ENCODE peak calls at places on chromosomes 5 and 9, in nine cellular contexts. E, R, D, U, T, C, I, Y and G are unnamed samples.

GRCh38 chr9:124812401-124813016 is 35.6 kb downstream of the OLFML2A start:
- DNase-seq in E (peak), R (peak), D (no peak), U (no peak), T (peak), C (no peak), I (peak), Y (no peak), G (no peak)

GRCh38 chr9:122007837-122008236 is 85.3 kb downstream of the TTLL11 start:
- DNase-seq in E (no peak), R (no peak), D (no peak), U (no peak), T (no peak), C (no peak), I (no peak), Y (no peak), G (no peak)

GRCh38 chr5:115349001-115349817 is 52.8 kb upstream of the CCDC112 start:
- DNase-seq in E (peak), R (peak), D (no peak), U (no peak), T (peak), C (no peak), I (peak), Y (no peak), G (no peak)

GRCh38 chr9:116980582-116980981 is 293.5 kb downstream of the TRIM32 start:
- DNase-seq in E (no peak), R (no peak), D (no peak), U (no peak), T (no peak), C (no peak), I (no peak), Y (no peak), G (no peak)

GRCh38 chr5:149940941-149941644 is 3.5 kb downstream of the PDE6A start:
- DNase-seq in E (no peak), R (no peak), D (no peak), U (no peak), T (no peak), C (no peak), I (no peak), Y (no peak), G (no peak)

GRCh38 chr9:6109571-6109970 is 94.1 kb upstream of the RANBP6 start:
- DNase-seq in E (no peak), R (no peak), D (no peak), U (no peak), T (no peak), C (no peak), I (no peak), Y (no peak), G (no peak)

GRCh38 chr5:107361945-107362344 is 308.8 kb downstream of the EFNA5 start:
- DNase-seq in E (no peak), R (no peak), D (no peak), U (no peak), T (no peak), C (no peak), I (no peak), Y (no peak), G (no peak)

GRCh38 chr5:154236011-154236410 is 45.5 kb downstream of the GALNT10 start:
- DNase-seq in E (no peak), R (no peak), D (no peak), U (no peak), T (no peak), C (no peak), I (no peak), Y (no peak), G (no peak)

GRCh38 chr9:136021171-136021890 is 60.2 kb upstream of the UBAC1 start:
- DNase-seq in E (no peak), R (no peak), D (no peak), U (no peak), T (no peak), C (no peak), I (no peak), Y (no peak), G (no peak)

GRCh38 chr9:16275795-16276624 is 594.5 kb downstream of the BNC2 start:
- DNase-seq in E (peak), R (no peak), D (no peak), U (no peak), T (no peak), C (no peak), I (no peak), Y (no peak), G (no peak)

GRCh38 chr5:41057231-41057630 is 13.9 kb downstream of the MROH2B start:
- DNase-seq in E (no peak), R (no peak), D (no peak), U (no peak), T (no peak), C (no peak), I (no peak), Y (no peak), G (no peak)

GRCh38 chr5:82493217-82493616 is 215.1 kb upstream of the RPS23 start:
- DNase-seq in E (no peak), R (no peak), D (no peak), U (no peak), T (no peak), C (no peak), I (no peak), Y (no peak), G (no peak)

GRCh38 chr9:9998491-9999287 is 614.1 kb downstream of the PTPRD start:
- DNase-seq in E (no peak), R (no peak), D (no peak), U (no peak), T (no peak), C (no peak), I (no peak), Y (no peak), G (no peak)

GRCh38 chr9:95018099-95018927 is 291.8 kb downstream of the AOPEP start:
- DNase-seq in E (peak), R (peak), D (peak), U (no peak), T (peak), C (no peak), I (peak), Y (no peak), G (no peak)

GRCh38 chr9:127683723-127684122 is 23.1 kb upstream of the CFAP157 start:
- DNase-seq in E (peak), R (no peak), D (no peak), U (no peak), T (no peak), C (no peak), I (peak), Y (no peak), G (no peak)

GRCh38 chr5:53381-54174 is 38.4 kb upstream of the PLEKHG4B start:
- DNase-seq in E (peak), R (no peak), D (no peak), U (peak), T (no peak), C (no peak), I (peak), Y (no peak), G (peak)

GRCh38 chr9:126860757-126861466 is 473 bp downstream of the ZBTB34 start:
- DNase-seq in E (peak), R (no peak), D (peak), U (peak), T (no peak), C (no peak), I (no peak), Y (peak), G (peak)

GRCh38 chr5:97998946-97999345 is 774.5 kb upstream of the RGMB start:
- DNase-seq in E (no peak), R (no peak), D (no peak), U (no peak), T (no peak), C (no peak), I (no peak), Y (no peak), G (no peak)

GRCh38 chr5:170302729-170303501 is 5.3 kb upstream of the LCP2 start:
- DNase-seq in E (no peak), R (no peak), D (peak), U (peak), T (no peak), C (peak), I (no peak), Y (peak), G (no peak)

GRCh38 chr9:18060304-18060934 is 413.5 kb upstream of the ADAMTSL1 start:
- DNase-seq in E (no peak), R (no peak), D (no peak), U (no peak), T (no peak), C (no peak), I (no peak), Y (no peak), G (no peak)

GRCh38 chr5:67897431-67897830 is 318.1 kb upstream of the PIK3R1 start:
- DNase-seq in E (no peak), R (no peak), D (no peak), U (no peak), T (no peak), C (no peak), I (no peak), Y (no peak), G (no peak)

GRCh38 chr9:76321185-76321828 is 72.9 kb downstream of the RFK start:
- DNase-seq in E (peak), R (peak), D (no peak), U (no peak), T (peak), C (no peak), I (peak), Y (no peak), G (no peak)

GRCh38 chr5:103744159-103744558 is 181.6 kb upstream of the NUDT12 start:
- DNase-seq in E (peak), R (no peak), D (no peak), U (no peak), T (peak), C (no peak), I (peak), Y (no peak), G (no peak)

GRCh38 chr5:139744471-139745120 is 51.0 kb upstream of the PSD2 start:
- DNase-seq in E (no peak), R (no peak), D (no peak), U (no peak), T (no peak), C (no peak), I (no peak), Y (no peak), G (no peak)

GRCh38 chr9:16029796-16030363 is 477.0 kb downstream of the CCDC171 start:
- DNase-seq in E (peak), R (no peak), D (no peak), U (no peak), T (no peak), C (no peak), I (no peak), Y (no peak), G (no peak)

GRCh38 chr9:131167146-131167692 is 41.8 kb downstream of the NUP214 start:
- DNase-seq in E (no peak), R (no peak), D (no peak), U (no peak), T (no peak), C (no peak), I (no peak), Y (no peak), G (no peak)

GRCh38 chr5:5424736-5425135 is 2.3 kb downstream of the ICE1 start:
- DNase-seq in E (peak), R (no peak), D (no peak), U (no peak), T (no peak), C (no peak), I (peak), Y (no peak), G (no peak)

GRCh38 chr5:5380298-5380697 is 42.2 kb upstream of the ICE1 start:
- DNase-seq in E (peak), R (no peak), D (no peak), U (no peak), T (no peak), C (no peak), I (no peak), Y (no peak), G (no peak)

GRCh38 chr5:1190296-1190695 is 11.1 kb upstream of the SLC6A19 start:
- DNase-seq in E (no peak), R (no peak), D (no peak), U (no peak), T (no peak), C (no peak), I (no peak), Y (no peak), G (no peak)

GRCh38 chr9:72428329-72428728 is 63.3 kb upstream of the ZFAND5 start:
- DNase-seq in E (peak), R (no peak), D (no peak), U (no peak), T (no peak), C (no peak), I (peak), Y (no peak), G (no peak)

GRCh38 chr5:102856374-102856748 is 101.3 kb downstream of the PAM start:
- DNase-seq in E (peak), R (no peak), D (no peak), U (no peak), T (no peak), C (no peak), I (peak), Y (no peak), G (no peak)

GRCh38 chr5:65142511-65143011 is 339.2 kb downstream of the ADAMTS6 start:
- DNase-seq in E (peak), R (no peak), D (no peak), U (no peak), T (peak), C (no peak), I (peak), Y (no peak), G (no peak)

GRCh38 chr9:115972362-115972761 is 181.2 kb upstream of the PAPPA start:
- DNase-seq in E (no peak), R (no peak), D (no peak), U (no peak), T (no peak), C (no peak), I (no peak), Y (no peak), G (no peak)

GRCh38 chr5:12704955-12705354 is 800.7 kb upstream of the CTNND2 start:
- DNase-seq in E (peak), R (no peak), D (no peak), U (no peak), T (no peak), C (no peak), I (no peak), Y (no peak), G (no peak)

GRCh38 chr5:170296935-170297588 is 515 bp downstream of the LCP2 start:
- DNase-seq in E (no peak), R (no peak), D (no peak), U (no peak), T (no peak), C (no peak), I (no peak), Y (no peak), G (no peak)

GRCh38 chr5:84411832-84412605 is 27.3 kb upstream of the EDIL3 start:
- DNase-seq in E (peak), R (no peak), D (no peak), U (no peak), T (no peak), C (no peak), I (no peak), Y (no peak), G (no peak)

GRCh38 chr5:169064093-169064492 is 236.8 kb downstream of the SLIT3 start:
- DNase-seq in E (peak), R (no peak), D (no peak), U (no peak), T (no peak), C (no peak), I (peak), Y (no peak), G (no peak)

GRCh38 chr5:157487358-157487757 is 27.3 kb downstream of the NIPAL4 start:
- DNase-seq in E (no peak), R (no peak), D (no peak), U (no peak), T (no peak), C (no peak), I (no peak), Y (peak), G (no peak)

GRCh38 chr9:27429436-27429835 is 94.7 kb upstream of the IFNK start:
- DNase-seq in E (no peak), R (no peak), D (no peak), U (no peak), T (no peak), C (no peak), I (no peak), Y (no peak), G (no peak)

GRCh38 chr9:136628287-136628686 is 34.4 kb upstream of the EGFL7 start:
- DNase-seq in E (no peak), R (no peak), D (peak), U (peak), T (no peak), C (no peak), I (no peak), Y (no peak), G (no peak)

DNA sequence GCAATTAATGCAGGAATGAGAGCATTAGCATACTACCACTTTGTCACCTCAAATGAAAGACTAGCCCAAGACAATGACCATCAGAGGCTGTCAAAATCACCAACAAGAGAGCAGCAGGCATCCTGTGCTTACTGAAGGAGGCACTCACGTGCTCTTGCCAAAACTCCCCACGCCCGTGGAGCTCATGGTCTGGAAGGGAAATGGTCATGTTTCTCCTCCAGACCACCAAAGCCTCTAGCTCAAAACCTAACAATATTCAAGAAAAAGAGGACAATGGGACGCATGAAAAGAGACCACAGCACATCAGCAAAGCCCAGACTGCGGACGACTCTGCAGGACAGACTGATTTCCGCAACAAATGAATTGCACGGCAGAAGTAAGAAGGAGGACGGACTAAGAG is 12.8 kb downstream of the AKNA start:
- DNase-seq in E (no peak), R (no peak), D (no peak), U (no peak), T (no peak), C (no peak), I (no peak), Y (no peak), G (no peak)
- TF ChIP-seq CTCF in E (no peak), R (no peak), D (no peak), U (no peak), T (no peak), C (no peak), I (no peak), Y (no peak), G (no peak)

DNA sequence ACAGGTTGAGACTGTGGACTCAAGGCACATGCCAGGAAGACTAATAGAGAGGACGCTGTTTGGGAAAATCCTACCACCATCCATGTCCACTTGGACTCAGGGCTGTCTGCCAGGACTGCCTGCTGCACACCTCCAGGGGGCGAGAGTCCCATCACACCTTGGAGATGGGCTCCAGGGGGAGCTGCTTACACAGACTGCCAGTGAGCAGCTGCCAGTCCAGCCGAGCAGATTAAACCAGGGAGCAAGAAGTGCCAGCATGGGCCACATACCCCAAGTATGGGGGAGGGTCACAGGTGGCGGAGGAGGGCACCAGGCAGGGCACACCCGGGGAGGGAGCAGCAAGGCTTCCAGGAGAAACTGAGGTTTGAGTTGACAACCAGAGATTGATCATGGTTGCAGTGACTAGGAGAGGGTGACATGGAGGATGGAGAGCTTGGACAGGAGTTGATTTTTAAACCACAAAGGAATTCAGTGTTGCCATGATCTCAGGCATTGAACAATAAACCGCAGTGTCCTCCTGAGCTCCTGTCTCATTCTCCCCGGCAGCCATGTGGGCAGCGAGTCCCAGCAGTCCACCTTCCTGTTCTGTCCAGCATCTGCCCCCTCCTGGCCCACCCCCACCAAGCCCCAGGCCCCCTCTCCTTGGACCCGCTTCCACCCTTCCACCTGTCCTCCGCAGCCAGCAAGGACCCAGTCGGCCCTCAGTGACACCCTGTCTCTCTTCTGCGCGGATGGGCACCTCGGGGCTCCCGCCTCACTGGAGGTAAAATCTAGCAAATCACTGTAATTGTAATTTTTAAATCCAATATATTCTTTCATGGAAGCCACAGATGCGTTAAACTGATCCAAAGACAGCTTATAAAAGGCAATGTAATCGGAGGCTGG is 3.1 kb upstream of the VAV2 start:
- DNase-seq in E (peak), R (peak), D (no peak), U (no peak), T (no peak), C (no peak), I (no peak), Y (no peak), G (no peak)
- TF ChIP-seq CTCF in E (peak), R (no peak), D (no peak), U (no peak), T (peak), C (no peak), I (peak), Y (peak), G (no peak)

GRCh38 chr5:6518298-6519057 is 69.8 kb downstream of the UBE2QL1 start:
- DNase-seq in E (no peak), R (no peak), D (no peak), U (no peak), T (no peak), C (no peak), I (no peak), Y (no peak), G (no peak)
- TF ChIP-seq CTCF in E (no peak), R (no peak), D (no peak), U (no peak), T (no peak), C (no peak), I (no peak), Y (no peak), G (no peak)

DNA sequence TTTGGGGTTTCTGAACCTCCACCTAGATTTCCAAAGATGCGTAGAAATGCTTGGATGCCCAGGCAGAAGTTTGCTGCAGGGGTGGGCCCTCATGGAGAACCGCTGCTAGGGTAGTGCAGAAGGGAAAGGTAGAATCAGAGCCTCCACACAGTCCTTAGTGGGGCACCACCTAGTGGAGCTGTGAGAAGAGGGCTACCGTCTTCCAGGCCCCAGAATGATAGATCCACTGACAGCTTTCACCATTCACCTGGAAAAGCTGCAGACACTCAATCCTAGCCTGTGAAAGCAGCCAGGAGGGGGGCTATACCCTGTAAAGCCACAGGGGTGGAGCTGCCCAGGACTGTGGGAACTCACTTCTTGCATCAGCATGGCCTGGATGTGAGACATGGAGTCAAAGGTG is 13.3 kb upstream of the HSDL2 start:
- DNase-seq in E (no peak), R (no peak), D (no peak), U (no peak), T (no peak), C (no peak), I (no peak), Y (no peak), G (no peak)
- TF ChIP-seq CTCF in E (peak), R (no peak), D (no peak), U (no peak), T (no peak), C (no peak), I (no peak), Y (peak), G (peak)

DNA sequence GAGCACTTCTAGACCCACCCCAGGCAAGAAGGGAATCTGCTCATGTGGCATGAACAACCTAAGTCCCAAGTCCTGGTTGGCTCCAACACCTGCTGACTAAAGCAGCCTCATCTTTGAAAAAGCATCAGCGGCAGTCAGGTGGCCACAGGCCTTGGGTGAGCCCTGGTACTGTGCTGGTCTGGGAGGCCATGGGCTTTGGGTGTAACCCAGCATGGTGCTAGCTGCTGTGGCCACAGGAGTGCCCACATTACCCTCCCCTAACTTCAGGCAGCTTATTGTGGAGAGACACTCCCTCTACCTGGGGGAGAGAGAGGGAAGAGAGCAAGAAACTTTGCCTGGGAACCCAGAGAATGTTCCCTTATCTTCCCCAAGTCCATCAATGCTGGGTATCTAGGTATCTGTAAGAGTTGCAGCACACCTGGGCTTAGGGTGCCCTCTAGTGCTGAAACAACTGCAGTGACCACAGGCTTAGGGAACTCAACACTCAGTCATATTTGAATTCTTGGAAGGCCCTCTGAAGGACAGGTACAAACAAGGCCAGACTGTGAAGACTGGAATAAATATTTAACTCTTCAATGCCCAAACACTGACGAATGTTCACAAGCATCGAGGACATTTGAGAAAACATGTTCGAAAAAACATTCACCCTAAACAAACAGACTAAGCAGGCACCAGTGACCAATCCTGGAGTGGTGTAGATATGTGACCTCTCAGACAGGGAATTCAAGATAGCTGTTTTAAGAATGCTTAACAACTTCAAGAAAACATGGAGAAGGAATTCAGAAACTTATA is 69.9 kb upstream of the OR2K2 start:
- DNase-seq in E (no peak), R (peak), D (no peak), U (no peak), T (no peak), C (no peak), I (peak), Y (no peak), G (no peak)
- TF ChIP-seq CTCF in E (peak), R (peak), D (peak), U (peak), T (peak), C (no peak), I (peak), Y (peak), G (peak)